ENCODE peak calls at places on chromosomes 7 and 10, in nine cellular contexts. N is HTR-8/SVneo, C is hypothalamus, G is HFFc6, Z is NCI-H2081, P is Ammon's horn, A is astrocyte of the spinal cord, W is CD14-positive monocyte, L is GM23248. Y is an unnamed sample.

GRCh38 chr7:19772323-19772722 is 1.1 kb downstream of the TMEM196 start:
- DNase-seq in W (no peak), Z (peak; percentile 44), P (no peak), N (no peak), C (no peak), L (no peak), A (no peak), G (no peak), Y (no peak)

GRCh38 chr10:50992972-50993766 is 81.1 kb upstream of the PRKG1 start:
- DNase-seq in W (no peak), Z (no peak), C (no peak), L (peak; percentile 95), P (no peak), N (no peak), G (peak; percentile 15), A (no peak), Y (peak; percentile 15)

GRCh38 chr7:1366801-1367405 is 92.4 kb downstream of the MICALL2 start:
- DNase-seq in A (no peak), C (no peak), N (no peak), L (no peak), W (no peak), Z (no peak), P (no peak), G (no peak), Y (no peak)

GRCh38 chr10:43872644-43873043 is 224.0 kb upstream of the ZNF32 start:
- DNase-seq in L (no peak), G (no peak), C (no peak), N (no peak), W (no peak), Z (no peak), P (no peak), A (no peak), Y (no peak)

GRCh38 chr10:126867567-126868365 is 37.5 kb upstream of the DOCK1 start:
- DNase-seq in G (peak; percentile 96), W (no peak), Z (no peak), P (no peak), L (peak; percentile 98), A (peak; percentile 96), N (no peak), C (no peak), Y (no peak)

GRCh38 chr7:70132802-70133201 is 534.5 kb downstream of the AUTS2 start:
- DNase-seq in W (no peak), P (peak; percentile 12), C (no peak), L (no peak), G (no peak), N (no peak), A (no peak), Z (no peak), Y (no peak)

GRCh38 chr10:132591166-132591971 is 53.8 kb downstream of the INPP5A start:
- DNase-seq in W (no peak), Z (no peak), N (no peak), P (no peak), L (peak; percentile 56), A (peak; percentile 69), G (peak; percentile 57), C (no peak), Y (peak; percentile 62)

GRCh38 chr7:65983965-65984654 is 2.1 kb upstream of the GUSB start:
- DNase-seq in A (no peak), L (no peak), N (peak; percentile 52), Z (no peak), C (no peak), W (no peak), G (no peak), P (no peak), Y (no peak)

GRCh38 chr10:93541402-93542357 is 24.8 kb upstream of the FFAR4 start:
- DNase-seq in A (peak; percentile 29), N (no peak), G (peak; percentile 49), P (peak; percentile 20), C (no peak), L (peak; percentile 79), Z (no peak), W (no peak), Y (peak; percentile 40)

GRCh38 chr7:28647076-28647421 is 234.7 kb downstream of the CREB5 start:
- DNase-seq in C (peak; percentile 11), Z (no peak), N (no peak), P (peak; percentile 72), G (no peak), W (no peak), A (no peak), L (no peak), Y (no peak)

GRCh38 chr10:74949024-74949423 is 122.6 kb downstream of the KAT6B start:
- DNase-seq in G (no peak), Z (no peak), W (no peak), P (no peak), A (no peak), L (no peak), N (no peak), C (no peak), Y (no peak)

GRCh38 chr7:51315393-51316261 is 982 bp downstream of the COBL start:
- DNase-seq in G (no peak), W (no peak), N (no peak), C (no peak), Z (no peak), A (peak; percentile 8), L (peak; percentile 27), P (no peak), Y (peak; percentile 66)

GRCh38 chr10:128861018-128861565 is 605.9 kb upstream of the MGMT start:
- DNase-seq in P (no peak), G (no peak), L (no peak), N (no peak), A (no peak), C (no peak), Z (no peak), W (no peak), Y (no peak)

GRCh38 chr10:123997486-123998196 is 95.8 kb downstream of the CHST15 start:
- DNase-seq in G (peak; percentile 99), W (peak; percentile 94), C (no peak), N (peak; percentile 32), L (peak; percentile 98), P (peak; percentile 14), Z (no peak), A (peak; percentile 98), Y (no peak)

GRCh38 chr7:101625076-101625914 is 3.8 kb downstream of the MYL10 start:
- DNase-seq in A (no peak), Z (no peak), G (no peak), L (peak; percentile 71), C (no peak), W (no peak), N (no peak), P (no peak), Y (no peak)

GRCh38 chr7:142960955-142961512 is 1.1 kb downstream of the KEL start:
- DNase-seq in G (no peak), P (no peak), Z (no peak), L (no peak), N (no peak), A (no peak), C (no peak), W (no peak), Y (no peak)

GRCh38 chr10:93287775-93288174 is 194.4 kb downstream of the MYOF start:
- DNase-seq in C (no peak), N (no peak), P (no peak), G (no peak), W (no peak), Z (no peak), A (no peak), L (no peak), Y (no peak)

GRCh38 chr10:67664936-67665335 is 31.1 kb downstream of the CTNNA3 start:
- DNase-seq in C (no peak), A (no peak), Z (no peak), L (peak; percentile 2), N (no peak), G (no peak), W (no peak), P (no peak), Y (no peak)

GRCh38 chr7:74349621-74350020 is 60.4 kb downstream of the CLIP2 start:
- DNase-seq in N (no peak), Z (no peak), C (no peak), G (no peak), A (no peak), W (no peak), P (no peak), L (no peak), Y (no peak)

GRCh38 chr10:126014309-126014708 is 117.9 kb downstream of the FANK1 start:
- DNase-seq in A (peak; percentile 93), C (no peak), G (peak; percentile 33), P (no peak), N (no peak), L (peak; percentile 69), Z (no peak), W (no peak), Y (no peak)

GRCh38 chr7:155593455-155594162 is 47.2 kb upstream of the CNPY1 start:
- DNase-seq in G (no peak), C (no peak), A (no peak), P (no peak), Z (no peak), L (no peak), W (no peak), N (no peak), Y (no peak)

GRCh38 chr7:135209225-135209834 is 2.0 kb downstream of the WDR91 start:
- DNase-seq in P (no peak), G (no peak), L (no peak), A (no peak), Z (no peak), W (no peak), C (no peak), N (no peak), Y (no peak)

GRCh38 chr10:117685431-117685830 is 142.9 kb downstream of the EMX2 start:
- DNase-seq in L (no peak), N (no peak), C (no peak), G (no peak), A (no peak), Z (no peak), W (no peak), P (no peak), Y (no peak)

GRCh38 chr7:51251292-51251691 is 65.3 kb downstream of the COBL start:
- DNase-seq in N (no peak), W (no peak), Z (no peak), A (no peak), G (no peak), C (no peak), P (no peak), L (no peak), Y (no peak)

GRCh38 chr10:79435271-79436065 is 10.0 kb downstream of the ZCCHC24 start:
- DNase-seq in P (no peak), W (no peak), L (peak; percentile 57), A (no peak), Z (no peak), N (no peak), G (no peak), C (no peak), Y (peak; percentile 73)

GRCh38 chr10:102752934-102753664 is 9.4 kb downstream of the WBP1L start:
- DNase-seq in C (no peak), P (peak; percentile 64), A (peak; percentile 84), G (peak; percentile 70), L (peak; percentile 86), N (peak; percentile 59), Z (no peak), W (no peak), Y (no peak)

GRCh38 chr10:110681023-110681681 is 37.0 kb downstream of the RBM20 start:
- DNase-seq in L (peak; percentile 30), C (no peak), N (peak; percentile 44), A (peak; percentile 31), G (peak; percentile 6), W (no peak), Z (no peak), P (peak; percentile 57), Y (no peak)

GRCh38 chr10:11631890-11632587 is 20.6 kb upstream of the USP6NL start:
- DNase-seq in L (no peak), G (no peak), C (no peak), Z (no peak), A (no peak), N (no peak), P (no peak), W (no peak), Y (no peak)

GRCh38 chr10:14571866-14572507 is 202.7 kb downstream of the FAM107B start:
- DNase-seq in N (no peak), Z (no peak), L (peak; percentile 42), W (no peak), C (peak; percentile 28), P (peak; percentile 94), A (peak; percentile 55), G (no peak), Y (no peak)